ENCODE peak calls at places on chromosomes 12 and 14, in four cellular contexts. T is adipocyte; D is choroid plexus epithelial cell; B is stimulated activated CD4-positive, alpha-beta T cell treated with anti-CD3 and anti-CD28 coated beads, Interleukin-15, amount 100 ng/mL, for 24 hours. I is an unnamed sample.

GRCh38 chr12:131370791-131371579 is 339.9 kb upstream of the SFSWAP start:
- DNase-seq in B (no peak), D (no peak), T (no peak), I (no peak)

GRCh38 chr12:120988658-120989057 is 10.3 kb downstream of the HNF1A start:
- DNase-seq in T (no peak), D (no peak), B (no peak), I (no peak)

GRCh38 chr12:109951751-109952150 is 44.4 kb downstream of the GIT2 start:
- DNase-seq in T (peak), B (no peak), D (peak), I (no peak)

GRCh38 chr12:31749024-31749704 is 20.3 kb upstream of the AMN1 start:
- DNase-seq in B (peak), D (peak), T (peak), I (no peak)

GRCh38 chr14:32588448-32589320 is 259.6 kb downstream of the AKAP6 start:
- DNase-seq in B (peak), D (peak), T (peak), I (no peak)

GRCh38 chr14:68297871-68298468 is 478.4 kb downstream of the RAD51B start:
- DNase-seq in T (peak), D (peak), B (no peak), I (no peak)

GRCh38 chr12:129641916-129642315 is 261.9 kb downstream of the TMEM132D start:
- DNase-seq in B (no peak), D (no peak), T (peak), I (no peak)

GRCh38 chr12:75482636-75483035 is 2.1 kb downstream of the GLIPR1 start:
- DNase-seq in D (peak), T (no peak), B (no peak), I (peak)

GRCh38 chr12:80565276-80565675 is 121.2 kb downstream of the PTPRQ start:
- DNase-seq in B (no peak), T (peak), D (peak), I (no peak)

GRCh38 chr12:50185975-50186663 is 18.9 kb upstream of the CERS5 start:
- DNase-seq in D (peak), T (no peak), B (no peak), I (no peak)

GRCh38 chr14:105249175-105250007 is 1.1 kb downstream of the BTBD6 start:
- DNase-seq in T (no peak), B (no peak), D (peak), I (no peak)

GRCh38 chr12:27331299-27331926 is 1.2 kb upstream of the BMAL2 start:
- DNase-seq in T (peak), B (peak), D (peak), I (no peak)

GRCh38 chr14:90593254-90594040 is 196.6 kb downstream of the CALM1 start:
- DNase-seq in T (no peak), D (no peak), B (no peak), I (no peak)

GRCh38 chr14:53183611-53184010 is 30.5 kb upstream of the DDHD1 start:
- DNase-seq in B (no peak), T (peak), D (peak), I (no peak)

GRCh38 chr12:65196762-65197567 is 27.6 kb downstream of the LEMD3 start:
- DNase-seq in D (no peak), T (no peak), B (no peak), I (no peak)

GRCh38 chr14:23555882-23556699 is at the start of gene THTPA:
- DNase-seq in T (peak), D (peak), B (peak), I (peak)

GRCh38 chr12:71731439-71732356 is 23.0 kb upstream of the RAB21 start:
- DNase-seq in D (no peak), T (no peak), B (no peak), I (no peak)

GRCh38 chr12:92502417-92503028 is 200.3 kb upstream of the PLEKHG7 start:
- DNase-seq in T (no peak), B (peak), D (peak), I (no peak)

GRCh38 chr12:27158322-27158721 is 75.9 kb upstream of the C12orf71 start:
- DNase-seq in B (no peak), D (no peak), T (no peak), I (no peak)

GRCh38 chr14:93880025-93880820 is 46.9 kb upstream of the FAM181A start:
- DNase-seq in D (peak), B (no peak), T (peak), I (no peak)

GRCh38 chr14:64620910-64621309 is 71.1 kb downstream of the PPP1R36 start:
- DNase-seq in T (no peak), B (no peak), D (no peak), I (no peak)

GRCh38 chr12:122501489-122501989 is 807 bp upstream of the ZCCHC8 start:
- DNase-seq in B (no peak), T (no peak), D (no peak), I (no peak)

GRCh38 chr12:11823043-11823442 is 173.6 kb downstream of the ETV6 start:
- DNase-seq in B (no peak), T (peak), D (peak), I (no peak)

GRCh38 chr12:89245090-89245489 is 107.2 kb downstream of the DUSP6 start:
- DNase-seq in T (no peak), B (no peak), D (peak), I (peak)